ENCODE peak calls at places on chromosome 15, in eight cellular contexts. V, T, Q, M, D, C, A and E are unnamed samples.

GRCh38 chr15:50685191-50685975 is 1.2 kb downstream of the TRPM7 start:
- DNase-seq in V (peak), T (no peak), Q (no peak), M (no peak), D (peak), C (no peak), A (peak), E (no peak)

GRCh38 chr15:77035584-77035983 is 35.3 kb downstream of the TSPAN3 start:
- DNase-seq in V (no peak), T (no peak), Q (no peak), M (peak), D (no peak), C (no peak), A (no peak), E (no peak)

GRCh38 chr15:80804970-80805495 is 25.9 kb downstream of the CEMIP start:
- DNase-seq in V (no peak), T (no peak), Q (no peak), M (no peak), D (no peak), C (no peak), A (no peak), E (no peak)

GRCh38 chr15:91537868-91538267 is 315.6 kb upstream of the SLCO3A1 start:
- DNase-seq in V (no peak), T (no peak), Q (no peak), M (no peak), D (no peak), C (no peak), A (no peak), E (no peak)

GRCh38 chr15:85380860-85381535 is 595 bp downstream of the AKAP13 start:
- DNase-seq in V (no peak), T (no peak), Q (peak), M (peak), D (no peak), C (peak), A (peak), E (no peak)

GRCh38 chr15:68921926-68922325 is 8.4 kb upstream of the SPESP1 start:
- DNase-seq in V (no peak), T (no peak), Q (no peak), M (no peak), D (no peak), C (no peak), A (no peak), E (no peak)

GRCh38 chr15:46502668-46503067 is 867.8 kb downstream of the SQOR start:
- DNase-seq in V (peak), T (no peak), Q (no peak), M (no peak), D (peak), C (no peak), A (peak), E (no peak)

GRCh38 chr15:60006203-60006782 is 2.2 kb downstream of the FOXB1 start:
- DNase-seq in V (peak), T (no peak), Q (peak), M (no peak), D (peak), C (no peak), A (peak), E (no peak)

GRCh38 chr15:40911139-40911538 is 16.9 kb downstream of the VPS18 start:
- DNase-seq in V (no peak), T (no peak), Q (no peak), M (no peak), D (no peak), C (no peak), A (no peak), E (no peak)

GRCh38 chr15:25620466-25620865 is 181.6 kb upstream of the UBE3A start:
- DNase-seq in V (no peak), T (no peak), Q (no peak), M (no peak), D (no peak), C (no peak), A (no peak), E (no peak)

GRCh38 chr15:96360581-96361308 is 30.2 kb downstream of the NR2F2 start:
- DNase-seq in V (no peak), T (no peak), Q (no peak), M (no peak), D (no peak), C (no peak), A (peak), E (no peak)
- H3K4me3 ChIP-seq in V (peak), T (no peak), Q (no peak), M (no peak), D (no peak), C (no peak), A (peak), E (peak)

DNA sequence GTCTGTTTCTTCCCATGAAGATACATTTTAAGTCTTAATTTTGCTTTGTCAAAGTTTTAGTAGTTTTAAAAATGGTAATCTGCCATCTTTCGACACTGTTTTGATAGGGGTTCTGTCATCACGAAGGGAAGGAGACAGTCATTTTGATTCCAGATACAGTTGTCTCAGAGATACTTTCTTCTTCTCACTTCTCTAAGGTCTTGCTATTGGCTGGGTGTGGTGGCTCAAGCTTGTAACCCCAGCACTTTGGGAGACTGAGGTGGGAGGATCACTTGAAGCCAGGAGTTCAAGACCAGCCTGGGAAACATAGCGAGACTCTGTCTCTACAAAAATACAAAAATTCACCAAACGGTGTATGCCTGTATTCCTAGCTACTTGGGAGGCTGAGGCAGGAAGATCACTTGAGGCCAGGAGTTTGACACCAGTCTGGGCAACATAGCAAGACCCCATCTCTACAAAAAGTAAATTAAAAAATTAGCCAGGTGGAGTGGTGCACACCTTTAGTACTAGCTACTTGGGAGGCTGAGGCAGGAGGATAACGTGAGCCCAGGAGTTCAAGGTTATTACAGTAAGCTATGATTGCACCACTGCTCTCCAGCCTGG is 3.3 kb downstream of the RAB8B start:
- DNase-seq in V (no peak), T (no peak), Q (no peak), M (no peak), D (peak), C (no peak), A (no peak), E (no peak)
- H3K4me3 ChIP-seq in V (no peak), T (peak), Q (peak), M (no peak), D (peak), C (no peak), A (no peak), E (no peak)

GRCh38 chr15:100454148-100454547 is 74.6 kb downstream of the CERS3 start:
- DNase-seq in V (no peak), T (no peak), Q (no peak), M (no peak), D (no peak), C (no peak), A (no peak), E (no peak)

DNA sequence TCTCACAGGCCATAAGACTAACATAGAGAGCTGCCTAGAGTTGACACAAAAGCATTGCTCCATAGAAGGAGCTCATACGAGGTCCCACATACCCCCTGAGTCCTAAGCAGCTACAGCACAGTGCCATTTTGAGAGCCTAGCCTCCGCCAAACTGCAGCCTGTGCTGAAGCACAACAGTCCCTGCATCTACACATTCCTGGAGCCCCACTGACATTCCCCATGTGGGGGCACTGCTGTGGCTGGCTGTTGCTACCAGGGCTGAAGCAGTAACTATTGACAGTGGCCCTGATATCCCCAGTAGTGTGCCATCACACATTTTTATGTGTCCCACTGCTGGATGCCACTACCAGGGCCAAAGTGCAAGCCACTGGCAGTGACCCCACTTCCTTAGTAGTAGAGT is 80.3 kb downstream of the CERS3 start:
- DNase-seq in V (no peak), T (no peak), Q (no peak), M (no peak), D (no peak), C (no peak), A (no peak), E (no peak)
- H3K4me3 ChIP-seq in V (no peak), T (no peak), Q (no peak), M (no peak), D (no peak), C (no peak), A (no peak), E (no peak)

GRCh38 chr15:37078566-37078965 is 21.8 kb downstream of the MEIS2 start:
- DNase-seq in V (no peak), T (no peak), Q (no peak), M (no peak), D (no peak), C (no peak), A (no peak), E (no peak)

GRCh38 chr15:37076543-37076942 is 23.8 kb downstream of the MEIS2 start:
- DNase-seq in V (no peak), T (no peak), Q (no peak), M (no peak), D (no peak), C (no peak), A (peak), E (no peak)

GRCh38 chr15:37078000-37078399 is 22.3 kb downstream of the MEIS2 start:
- DNase-seq in V (no peak), T (no peak), Q (no peak), M (no peak), D (no peak), C (no peak), A (no peak), E (no peak)

GRCh38 chr15:37081985-37082384 is 18.4 kb downstream of the MEIS2 start:
- DNase-seq in V (no peak), T (no peak), Q (no peak), M (no peak), D (no peak), C (no peak), A (no peak), E (no peak)

DNA sequence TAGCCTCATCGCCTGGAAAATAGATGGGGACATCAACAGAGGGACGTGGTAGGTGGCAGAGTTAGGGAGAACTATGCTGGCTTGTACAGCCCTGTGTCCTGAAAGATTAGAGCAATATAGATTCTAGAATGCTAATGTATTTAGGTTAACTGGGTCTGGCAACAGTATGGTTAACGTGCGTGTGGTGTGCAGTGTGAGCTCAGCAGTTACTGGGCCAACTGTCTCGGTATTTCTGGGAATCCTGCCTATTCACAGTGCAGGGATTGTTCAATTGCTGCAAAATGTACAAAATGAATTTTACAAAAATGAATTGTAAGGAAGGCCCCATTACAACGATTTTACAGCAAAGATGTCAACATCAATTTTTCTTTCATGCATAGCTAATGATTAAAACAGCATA is 20.6 kb downstream of the MEIS2 start:
- DNase-seq in V (peak), T (no peak), Q (no peak), M (no peak), D (no peak), C (no peak), A (peak), E (peak)
- H3K4me3 ChIP-seq in V (peak), T (no peak), Q (no peak), M (no peak), D (no peak), C (no peak), A (no peak), E (no peak)

GRCh38 chr15:73993211-73993994 is 1.1 kb upstream of the PML start:
- DNase-seq in V (no peak), T (no peak), Q (no peak), M (no peak), D (no peak), C (no peak), A (no peak), E (no peak)
- H3K4me3 ChIP-seq in V (peak), T (peak), Q (peak), M (no peak), D (no peak), C (peak), A (peak), E (peak)